ENCODE peak calls at places on chromosomes 1 and 21, in six cellular contexts. One of them, this sample, is unnamed.

GRCh38 chr1:31196685-31197084 is 43.0 kb downstream of the NKAIN1 start:
- DNase-seq in heart left ventricle: no peak
- DNase-seq in heart right ventricle: no peak
- DNase-seq in fibroblast of lung: peak
- DNase-seq in upper lobe of right lung: no peak
- DNase-seq in astrocyte: peak
- DNase-seq in this sample: no peak

GRCh38 chr1:192003295-192004083 is 154.8 kb upstream of the RGS18 start:
- DNase-seq in heart left ventricle: no peak
- DNase-seq in heart right ventricle: no peak
- DNase-seq in fibroblast of lung: no peak
- DNase-seq in upper lobe of right lung: no peak
- DNase-seq in astrocyte: no peak
- DNase-seq in this sample: no peak

GRCh38 chr1:85656256-85656655 is 52.0 kb downstream of the ZNHIT6 start:
- DNase-seq in heart left ventricle: no peak
- DNase-seq in heart right ventricle: no peak
- DNase-seq in fibroblast of lung: peak
- DNase-seq in upper lobe of right lung: no peak
- DNase-seq in astrocyte: no peak
- DNase-seq in this sample: peak

GRCh38 chr1:28195780-28196179 is 19.3 kb upstream of the PTAFR start:
- DNase-seq in heart left ventricle: no peak
- DNase-seq in heart right ventricle: no peak
- DNase-seq in fibroblast of lung: no peak
- DNase-seq in upper lobe of right lung: peak
- DNase-seq in astrocyte: no peak
- DNase-seq in this sample: no peak

GRCh38 chr21:34620084-34620665 is 5.3 kb upstream of the RCAN1 start:
- DNase-seq in heart left ventricle: peak
- DNase-seq in heart right ventricle: no peak
- DNase-seq in fibroblast of lung: no peak
- DNase-seq in upper lobe of right lung: no peak
- DNase-seq in astrocyte: no peak
- DNase-seq in this sample: no peak

GRCh38 chr21:38806153-38806941 is 618 bp downstream of the ETS2 start:
- DNase-seq in heart left ventricle: peak
- DNase-seq in heart right ventricle: peak
- DNase-seq in fibroblast of lung: no peak
- DNase-seq in upper lobe of right lung: peak
- DNase-seq in astrocyte: no peak
- DNase-seq in this sample: no peak

GRCh38 chr1:9242338-9242969 is 7.9 kb downstream of the H6PD start:
- DNase-seq in heart left ventricle: peak
- DNase-seq in heart right ventricle: peak
- DNase-seq in fibroblast of lung: peak
- DNase-seq in upper lobe of right lung: peak
- DNase-seq in astrocyte: no peak
- DNase-seq in this sample: no peak

GRCh38 chr1:59272507-59272906 is 24.4 kb upstream of the FGGY start:
- DNase-seq in heart left ventricle: no peak
- DNase-seq in heart right ventricle: no peak
- DNase-seq in fibroblast of lung: peak
- DNase-seq in upper lobe of right lung: no peak
- DNase-seq in astrocyte: peak
- DNase-seq in this sample: no peak

GRCh38 chr1:80251591-80251990 is 1245.1 kb upstream of the ADGRL4 start:
- DNase-seq in heart left ventricle: no peak
- DNase-seq in heart right ventricle: no peak
- DNase-seq in fibroblast of lung: peak
- DNase-seq in upper lobe of right lung: no peak
- DNase-seq in astrocyte: no peak
- DNase-seq in this sample: no peak

GRCh38 chr1:1539310-1540014 is 962 bp downstream of the TMEM240 start:
- DNase-seq in heart left ventricle: peak
- DNase-seq in heart right ventricle: peak
- DNase-seq in fibroblast of lung: peak
- DNase-seq in upper lobe of right lung: no peak
- DNase-seq in astrocyte: no peak
- DNase-seq in this sample: no peak

GRCh38 chr1:22916469-22916817 is 56.2 kb downstream of the LACTBL1 start:
- DNase-seq in heart left ventricle: no peak
- DNase-seq in heart right ventricle: no peak
- DNase-seq in fibroblast of lung: no peak
- DNase-seq in upper lobe of right lung: no peak
- DNase-seq in astrocyte: no peak
- DNase-seq in this sample: no peak

GRCh38 chr1:62588000-62588399 is 9.3 kb upstream of the ANGPTL3 start:
- DNase-seq in heart left ventricle: no peak
- DNase-seq in heart right ventricle: no peak
- DNase-seq in fibroblast of lung: no peak
- DNase-seq in upper lobe of right lung: no peak
- DNase-seq in astrocyte: peak
- DNase-seq in this sample: peak

DNA sequence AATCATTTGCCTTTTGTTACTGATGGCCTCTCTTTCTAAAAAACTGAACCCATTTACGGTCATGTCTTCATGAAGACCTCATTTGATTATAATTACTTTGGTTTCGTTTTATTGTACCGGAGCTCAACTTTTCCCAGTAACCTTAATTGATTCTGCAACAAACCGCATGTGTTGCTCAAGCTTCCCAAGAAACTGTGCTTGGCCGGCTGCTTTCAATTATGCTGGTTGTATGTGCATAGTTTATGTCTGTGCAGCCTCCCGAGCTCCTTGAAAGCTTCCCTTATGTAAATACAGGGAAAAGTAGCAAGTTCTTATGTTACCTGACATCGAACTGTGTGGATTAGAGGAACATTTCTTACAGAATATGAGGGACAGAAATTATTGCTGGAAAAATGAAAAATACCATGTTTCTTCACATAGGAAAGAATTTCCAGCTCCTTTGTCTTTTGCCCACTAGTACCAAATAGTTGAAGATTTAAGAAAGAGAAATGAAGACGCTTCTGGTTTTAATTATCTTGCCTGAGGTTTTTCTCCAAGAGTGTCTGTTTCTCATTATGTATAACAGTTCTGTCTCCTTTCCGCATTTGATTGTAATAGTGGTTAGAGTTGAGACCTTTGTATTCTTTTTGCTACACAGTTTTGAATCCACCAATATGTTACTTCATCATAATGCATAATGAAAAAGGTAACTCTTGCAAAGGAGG is 2.1 kb downstream of the VCAM1 start:
- DNase-seq in heart left ventricle: no peak
- DNase-seq in heart right ventricle: no peak
- DNase-seq in fibroblast of lung: peak
- DNase-seq in upper lobe of right lung: no peak
- DNase-seq in astrocyte: peak
- DNase-seq in this sample: peak
- H3K4me3 ChIP-seq in heart left ventricle: peak
- H3K4me3 ChIP-seq in heart right ventricle: peak
- H3K4me3 ChIP-seq in fibroblast of lung: peak
- H3K4me3 ChIP-seq in upper lobe of right lung: peak
- H3K4me3 ChIP-seq in astrocyte: peak
- H3K4me3 ChIP-seq in this sample: peak

DNA sequence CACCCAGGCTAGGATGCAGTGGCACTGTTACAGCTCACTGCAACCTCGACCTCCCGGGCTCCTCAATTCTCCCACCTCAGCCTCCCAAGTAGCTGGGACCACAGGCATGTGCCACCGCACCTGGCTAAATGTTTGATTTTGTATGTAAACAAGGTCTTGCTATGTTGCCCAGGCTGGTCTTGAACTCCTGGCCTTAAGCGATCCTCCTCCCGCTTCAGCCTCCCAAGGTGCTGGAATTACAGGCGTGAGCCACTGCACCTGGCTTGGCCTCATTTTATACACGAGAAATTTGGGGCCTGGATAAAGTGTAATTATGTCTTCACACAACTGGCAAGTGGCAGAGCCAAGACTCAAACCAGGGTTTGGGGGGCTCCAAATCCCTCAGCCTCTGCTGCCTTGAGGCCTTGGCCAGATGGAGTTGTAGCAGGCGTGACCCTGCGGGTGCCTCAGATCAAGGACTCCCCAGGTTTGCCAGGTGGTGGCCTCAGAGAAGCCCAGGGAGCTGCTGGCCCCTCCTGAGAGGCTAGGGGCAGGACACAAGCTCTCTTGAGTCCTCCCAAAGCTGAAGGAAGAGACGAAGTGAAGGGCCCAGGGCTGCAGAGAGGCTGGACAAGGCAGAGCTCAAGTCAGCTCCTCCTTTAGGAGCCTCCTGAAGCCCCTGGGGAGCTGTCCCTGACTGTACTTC is 61.7 kb downstream of the MDM4 start:
- DNase-seq in heart left ventricle: no peak
- DNase-seq in heart right ventricle: no peak
- DNase-seq in fibroblast of lung: no peak
- DNase-seq in upper lobe of right lung: no peak
- DNase-seq in astrocyte: no peak
- DNase-seq in this sample: no peak
- H3K27ac ChIP-seq in heart left ventricle: no peak
- H3K27ac ChIP-seq in heart right ventricle: no peak
- H3K27ac ChIP-seq in fibroblast of lung: no peak
- H3K27ac ChIP-seq in upper lobe of right lung: no peak
- H3K27ac ChIP-seq in astrocyte: no peak
- H3K27ac ChIP-seq in this sample: no peak

GRCh38 chr1:36088265-36088576 is 471 bp upstream of the ADPRS start:
- DNase-seq in heart left ventricle: no peak
- DNase-seq in heart right ventricle: no peak
- DNase-seq in fibroblast of lung: no peak
- DNase-seq in upper lobe of right lung: no peak
- DNase-seq in astrocyte: no peak
- DNase-seq in this sample: no peak
- H3K4me3 ChIP-seq in heart left ventricle: peak
- H3K4me3 ChIP-seq in heart right ventricle: peak
- H3K4me3 ChIP-seq in fibroblast of lung: peak
- H3K4me3 ChIP-seq in upper lobe of right lung: peak
- H3K4me3 ChIP-seq in astrocyte: peak
- H3K4me3 ChIP-seq in this sample: peak

GRCh38 chr1:211126622-211127021 is 7.3 kb downstream of the KCNH1 start:
- DNase-seq in heart left ventricle: no peak
- DNase-seq in heart right ventricle: no peak
- DNase-seq in fibroblast of lung: no peak
- DNase-seq in upper lobe of right lung: no peak
- DNase-seq in astrocyte: no peak
- DNase-seq in this sample: no peak
- H3K27ac ChIP-seq in heart left ventricle: no peak
- H3K27ac ChIP-seq in heart right ventricle: no peak
- H3K27ac ChIP-seq in fibroblast of lung: no peak
- H3K27ac ChIP-seq in upper lobe of right lung: no peak
- H3K27ac ChIP-seq in astrocyte: no peak
- H3K27ac ChIP-seq in this sample: no peak

GRCh38 chr1:65527211-65527610 is 106.7 kb downstream of the LEPR start:
- DNase-seq in heart left ventricle: no peak
- DNase-seq in heart right ventricle: no peak
- DNase-seq in fibroblast of lung: peak
- DNase-seq in upper lobe of right lung: no peak
- DNase-seq in astrocyte: peak
- DNase-seq in this sample: no peak
- H3K4me3 ChIP-seq in heart left ventricle: peak
- H3K4me3 ChIP-seq in heart right ventricle: no peak
- H3K4me3 ChIP-seq in fibroblast of lung: peak
- H3K4me3 ChIP-seq in upper lobe of right lung: peak
- H3K4me3 ChIP-seq in astrocyte: no peak
- H3K4me3 ChIP-seq in this sample: no peak

DNA sequence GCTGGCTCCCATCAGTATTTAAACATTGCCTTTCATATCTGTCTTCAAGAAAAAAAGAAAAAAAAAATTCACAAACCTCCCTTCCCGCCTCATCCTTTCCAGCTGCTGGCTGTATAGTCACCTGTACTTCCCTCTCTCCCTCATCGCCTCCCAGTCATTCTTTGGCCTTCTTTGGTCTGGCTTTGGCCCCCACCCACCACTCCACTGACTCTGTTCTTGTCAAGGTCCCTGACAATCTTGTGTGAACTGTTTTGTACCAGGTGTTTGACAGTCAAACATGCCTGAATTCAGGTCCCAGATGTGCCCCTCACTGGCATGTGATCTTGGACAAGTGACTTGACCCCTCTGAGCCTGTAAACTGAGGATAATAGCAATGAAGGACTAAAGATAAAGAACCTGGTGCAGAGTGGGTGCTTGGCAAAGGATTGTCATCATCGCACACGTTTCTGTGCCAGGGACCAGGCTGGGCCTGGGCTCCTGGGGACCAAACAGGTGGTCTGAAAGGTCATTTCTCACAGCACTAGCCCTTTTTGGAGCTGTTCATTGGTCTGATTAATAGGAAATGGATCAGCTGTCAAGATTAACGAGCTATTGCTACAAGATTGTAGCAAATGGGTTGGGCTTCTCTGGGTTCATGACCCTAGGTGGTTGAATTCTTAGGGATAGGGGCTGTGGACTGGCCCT is 21.5 kb downstream of the PTPRF start:
- DNase-seq in heart left ventricle: no peak
- DNase-seq in heart right ventricle: no peak
- DNase-seq in fibroblast of lung: no peak
- DNase-seq in upper lobe of right lung: no peak
- DNase-seq in astrocyte: no peak
- DNase-seq in this sample: no peak
- H3K27ac ChIP-seq in heart left ventricle: no peak
- H3K27ac ChIP-seq in heart right ventricle: no peak
- H3K27ac ChIP-seq in fibroblast of lung: no peak
- H3K27ac ChIP-seq in upper lobe of right lung: peak
- H3K27ac ChIP-seq in astrocyte: no peak
- H3K27ac ChIP-seq in this sample: no peak